ENCODE peak calls at places on chromosomes 5 and 9, in eight cellular contexts. S is prostate gland, E is spleen, X is stomach, R is upper lobe of left lung, W is GM12878, Z is sigmoid colon, H is H1. T is an unnamed sample.

GRCh38 chr5:176133289-176133870 is 104.8 kb upstream of the SIMC1 start:
- DNase-seq in Z (no peak), W (no peak), E (peak; percentile 78), S (no peak), R (peak; percentile 77), X (peak; percentile 40), H (no peak), T (no peak)

GRCh38 chr9:69097053-69097452 is 61.5 kb downstream of the FXN start:
- DNase-seq in R (no peak), X (no peak), S (peak; percentile 45), H (no peak), W (no peak), E (no peak), Z (no peak), T (no peak)

GRCh38 chr9:78601957-78602565 is 305.1 kb downstream of the PSAT1 start:
- DNase-seq in E (no peak), H (no peak), Z (no peak), S (no peak), W (no peak), X (no peak), R (no peak), T (no peak)

GRCh38 chr5:132877938-132878337 is 4.5 kb downstream of the LEAP2 start:
- DNase-seq in H (no peak), R (no peak), E (no peak), X (peak; percentile 40), Z (no peak), S (peak; percentile 64), W (no peak), T (no peak)

GRCh38 chr5:2163457-2163856 is 280.7 kb upstream of the IRX4 start:
- DNase-seq in E (peak; percentile 62), Z (peak; percentile 24), H (no peak), S (no peak), W (no peak), X (no peak), R (no peak), T (no peak)

GRCh38 chr5:56025303-56025885 is 30.6 kb upstream of the IL6ST start:
- DNase-seq in E (no peak), Z (no peak), X (no peak), W (no peak), R (no peak), S (no peak), H (no peak), T (no peak)

GRCh38 chr9:136551401-136552116 is 5.7 kb upstream of the NOTCH1 start:
- DNase-seq in Z (peak; percentile 96), R (peak; percentile 54), W (no peak), H (no peak), S (peak; percentile 71), E (no peak), X (peak; percentile 64), T (no peak)

GRCh38 chr9:98707158-98708102 is 1.3 kb downstream of the GABBR2 start:
- DNase-seq in R (peak; percentile 83), W (no peak), Z (no peak), H (peak; percentile 73), S (peak; percentile 15), E (no peak), X (peak; percentile 29), T (no peak)

GRCh38 chr9:86080112-86080579 is 19.2 kb downstream of the GOLM1 start:
- DNase-seq in H (no peak), Z (no peak), X (no peak), W (no peak), S (no peak), R (no peak), E (no peak), T (no peak)

GRCh38 chr5:138953370-138954256 is 78.5 kb upstream of the LRRTM2 start:
- DNase-seq in E (peak; percentile 90), R (peak; percentile 82), Z (peak; percentile 96), H (no peak), S (peak; percentile 92), X (peak; percentile 87), W (no peak), T (no peak)

GRCh38 chr5:80504833-80505232 is 16.9 kb downstream of the FAM151B start:
- DNase-seq in W (no peak), R (no peak), Z (no peak), H (no peak), X (no peak), E (no peak), S (no peak), T (no peak)

GRCh38 chr9:71975833-71976232 is 64.4 kb downstream of the C9orf85 start:
- DNase-seq in H (no peak), E (no peak), S (no peak), X (no peak), W (no peak), R (no peak), Z (no peak), T (no peak)

GRCh38 chr9:116198344-116198743 is 44.8 kb downstream of the PAPPA start:
- DNase-seq in S (no peak), H (no peak), R (no peak), Z (no peak), W (no peak), E (no peak), X (no peak), T (no peak)

GRCh38 chr9:96462538-96462937 is 12.6 kb downstream of the HABP4 start:
- DNase-seq in H (no peak), R (no peak), W (no peak), Z (no peak), S (no peak), X (no peak), E (no peak), T (no peak)

GRCh38 chr5:83055166-83055565 is 22.0 kb downstream of the TMEM167A start:
- DNase-seq in H (no peak), W (no peak), R (no peak), S (no peak), X (no peak), Z (no peak), E (no peak), T (no peak)

GRCh38 chr9:96478829-96479371 is 28.9 kb downstream of the HABP4 start:
- DNase-seq in R (no peak), E (no peak), H (no peak), Z (no peak), W (peak; percentile 32), X (no peak), S (no peak), T (no peak)

GRCh38 chr9:132651259-132651658 is 18.5 kb downstream of the DDX31 start:
- DNase-seq in H (no peak), R (no peak), E (no peak), Z (no peak), W (no peak), S (peak; percentile 72), X (no peak), T (no peak)

GRCh38 chr5:78799254-78800017 is 150.9 kb upstream of the LHFPL2 start:
- DNase-seq in W (no peak), H (no peak), S (no peak), E (no peak), X (no peak), Z (no peak), R (no peak), T (no peak)

GRCh38 chr9:23556459-23556858 is 269.6 kb downstream of the ELAVL2 start:
- DNase-seq in H (no peak), R (no peak), Z (no peak), S (no peak), X (no peak), W (no peak), E (no peak), T (no peak)

GRCh38 chr9:92492781-92493401 is 10.6 kb upstream of the ASPN start:
- DNase-seq in X (no peak), W (no peak), E (no peak), R (no peak), S (no peak), Z (no peak), H (no peak), T (no peak)

DNA sequence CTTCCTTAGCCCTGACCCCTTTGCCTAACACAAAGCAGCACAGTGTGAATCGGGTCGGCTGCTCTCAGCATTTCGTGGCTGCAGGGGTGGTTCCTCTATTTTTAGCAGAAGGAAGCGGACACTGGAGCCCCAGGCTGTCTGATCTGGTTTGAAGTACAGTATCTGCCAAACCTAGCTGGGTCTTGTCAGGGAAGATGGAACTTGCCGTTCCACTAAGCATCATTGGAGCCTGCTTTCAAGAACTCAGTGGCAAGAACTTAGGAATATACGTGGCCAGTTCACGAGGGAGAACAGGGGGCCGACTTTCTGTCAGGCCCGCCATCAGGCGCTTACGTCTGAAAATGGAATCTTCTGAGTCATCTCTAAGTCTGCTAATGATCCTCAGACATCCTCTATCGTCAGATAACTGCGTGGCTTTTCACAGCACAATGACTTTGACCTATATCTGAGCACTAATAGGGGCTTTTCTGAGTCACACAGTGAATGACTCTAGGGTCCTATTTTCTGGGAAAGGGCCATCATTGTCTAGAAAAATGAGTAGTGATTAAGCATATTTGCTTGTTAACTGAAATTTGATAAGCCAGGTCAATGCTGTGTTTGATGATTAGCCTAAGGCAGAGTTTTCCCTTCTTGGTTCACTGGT is 43.3 kb upstream of the NCS1 start:
- DNase-seq in X (no peak), S (peak; percentile 16), E (peak; percentile 89), H (no peak), Z (no peak), R (no peak), W (peak; percentile 79), T (no peak)
- H3K4me1 ChIP-seq in X (no peaks in the 10 kb centered on the region), S (no peaks in the 10 kb centered on the region), E (peaks cover 44% of the 10 kb centered on the region), H (no peaks in the 10 kb centered on the region), Z (peaks cover 15% of the 10 kb centered on the region), R (peaks cover 19% of the 10 kb centered on the region), W (peaks cover 21% of the 10 kb centered on the region), T (no peaks in the 10 kb centered on the region)

DNA sequence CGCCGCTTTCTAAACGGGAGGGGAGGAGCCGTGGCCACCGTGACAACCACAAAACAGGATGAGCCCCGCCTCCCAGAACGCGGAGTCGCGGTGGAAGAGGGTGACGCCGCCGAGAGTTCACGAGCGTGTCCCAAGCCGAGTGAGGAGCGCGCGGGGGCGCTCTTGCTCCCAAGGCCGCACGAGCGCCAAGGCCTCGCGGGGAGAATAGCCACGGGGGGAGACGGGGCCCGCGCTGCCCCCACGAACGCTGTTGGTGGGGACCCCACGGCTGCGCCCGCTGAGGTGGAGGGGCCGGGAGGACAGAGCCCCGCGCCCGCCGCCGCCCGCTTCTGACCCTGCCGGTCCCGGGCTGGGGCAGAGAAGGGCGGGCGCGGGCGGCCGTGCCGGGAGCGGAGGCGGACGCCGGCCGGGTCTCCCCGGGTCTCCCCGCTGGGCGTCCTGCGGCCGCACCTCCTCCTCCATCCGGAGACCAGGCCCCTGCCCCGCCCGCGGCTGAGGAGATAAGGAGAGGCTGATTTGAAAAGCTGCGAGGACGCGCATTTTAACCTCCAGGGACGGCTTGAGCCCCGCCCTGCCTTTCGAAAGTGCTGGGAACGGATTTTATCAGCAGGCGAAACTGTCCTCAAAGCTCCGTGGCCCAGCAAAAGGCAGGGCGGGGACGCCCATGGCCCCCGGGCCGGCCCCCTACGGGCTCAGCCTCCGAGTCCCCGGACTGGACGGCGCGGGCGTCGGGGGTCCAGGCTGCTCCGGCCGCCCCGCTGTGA is 3.8 kb upstream of the NKD2 start:
- DNase-seq in W (no peak), R (peak; percentile 93), E (peak; percentile 86), X (peak; percentile 66), S (peak; percentile 56), Z (peak; percentile 92), H (no peak), T (no peak)
- TF ChIP-seq POLR2AphosphoS5 in W (no peak), R (no peak), E (peak; percentile 79), X (no peak), S (no peak), Z (peak; percentile 45), H (no peak), T (no peak)

GRCh38 chr5:36172593-36172992 is 20.7 kb downstream of the SKP2 start:
- DNase-seq in X (no peak), W (no peak), Z (no peak), R (no peak), S (no peak), E (no peak), H (no peak), T (no peak)
- H3K27ac ChIP-seq in X (no peak overlapping the region), W (no peak overlapping the region), Z (no peak overlapping the region), R (no peak overlapping the region), S (no peak overlapping the region), E (no peak overlapping the region), H (no peak overlapping the region), T (no peak overlapping the region)

GRCh38 chr5:125410501-125411162 is 664.2 kb upstream of the ZNF608 start:
- DNase-seq in Z (no peak), W (no peak), H (no peak), X (no peak), S (no peak), E (no peak), R (no peak), T (no peak)
- H3K4me1 ChIP-seq in Z (peaks cover 58% of the 10 kb centered on the region), W (peaks cover 43% of the 10 kb centered on the region), H (no peaks in the 10 kb centered on the region), X (peaks cover 47% of the 10 kb centered on the region), S (peaks cover 18% of the 10 kb centered on the region), E (peaks cover 29% of the 10 kb centered on the region), R (peaks cover 28% of the 10 kb centered on the region), T (peaks cover 62% of the 10 kb centered on the region)

T was measured in vagina.